ENCODE peak calls at places on chromosome 18, in seven cellular contexts. R, L, G, B, I, M and S are unnamed samples.

GRCh38 chr18:38033282-38033681 is 467.7 kb upstream of the CELF4 start:
- DNase-seq in R (no peak), L (no peak), G (no peak), B (no peak), I (no peak), M (no peak), S (no peak)

GRCh38 chr18:58851874-58852273 is 12.8 kb upstream of the ZNF532 start:
- DNase-seq in R (no peak), L (no peak), G (no peak), B (no peak), I (no peak), M (peak; percentile 73), S (no peak)

GRCh38 chr18:54192900-54193299 is 31.6 kb downstream of the MBD2 start:
- DNase-seq in R (no peak), L (no peak), G (no peak), B (no peak), I (no peak), M (no peak), S (no peak)

GRCh38 chr18:68480196-68480595 is 234.7 kb downstream of the TMX3 start:
- DNase-seq in R (no peak), L (no peak), G (no peak), B (no peak), I (no peak), M (peak; percentile 27), S (no peak)

GRCh38 chr18:24695168-24695567 is 234.7 kb downstream of the HRH4 start:
- DNase-seq in R (no peak), L (no peak), G (no peak), B (no peak), I (no peak), M (no peak), S (no peak)

GRCh38 chr18:55343396-55344073 is 244.5 kb downstream of the TCF4 start:
- DNase-seq in R (no peak), L (no peak), G (no peak), B (no peak), I (no peak), M (peak; percentile 48), S (no peak)

GRCh38 chr18:8610442-8610801 is 1.2 kb downstream of the RAB12 start:
- DNase-seq in R (no peak), L (no peak), G (peak; percentile 44), B (no peak), I (no peak), M (peak; percentile 31), S (no peak)

GRCh38 chr18:7615840-7616239 is 48.7 kb downstream of the PTPRM start:
- DNase-seq in R (no peak), L (no peak), G (no peak), B (no peak), I (no peak), M (no peak), S (no peak)

GRCh38 chr18:58321986-58322385 is 278.0 kb downstream of the NEDD4L start:
- DNase-seq in R (no peak), L (peak; percentile 67), G (peak; percentile 93), B (peak; percentile 64), I (peak; percentile 66), M (peak; percentile 80), S (peak; percentile 44)

GRCh38 chr18:79916546-79917350 is 34.7 kb downstream of the SLC66A2 start:
- DNase-seq in R (peak; percentile 41), L (peak; percentile 15), G (peak; percentile 68), B (no peak), I (peak; percentile 13), M (no peak), S (no peak)

GRCh38 chr18:2411381-2411977 is 159.8 kb downstream of the METTL4 start:
- DNase-seq in R (no peak), L (no peak), G (no peak), B (no peak), I (no peak), M (peak; percentile 87), S (peak; percentile 26)

GRCh38 chr18:34932792-34933466 is 108.3 kb upstream of the MAPRE2 start:
- DNase-seq in R (no peak), L (no peak), G (no peak), B (no peak), I (no peak), M (no peak), S (no peak)

GRCh38 chr18:11767329-11767728 is 78.3 kb downstream of the GNAL start:
- DNase-seq in R (no peak), L (no peak), G (no peak), B (no peak), I (no peak), M (no peak), S (no peak)
- H3K4me3 ChIP-seq in R (no peak overlapping the region), L (no peak overlapping the region), G (no peak overlapping the region), B (no peak overlapping the region), I (no peak overlapping the region), M (no peak overlapping the region), S (no peak overlapping the region)

GRCh38 chr18:48655460-48655859 is 116.6 kb downstream of the CTIF start:
- DNase-seq in R (no peak), L (no peak), G (no peak), B (no peak), I (no peak), M (no peak), S (no peak)
- TF ChIP-seq CTCF in R (no peak), L (no peak), G (no peak), B (no peak), I (no peak), M (no peak), S (no peak)

DNA sequence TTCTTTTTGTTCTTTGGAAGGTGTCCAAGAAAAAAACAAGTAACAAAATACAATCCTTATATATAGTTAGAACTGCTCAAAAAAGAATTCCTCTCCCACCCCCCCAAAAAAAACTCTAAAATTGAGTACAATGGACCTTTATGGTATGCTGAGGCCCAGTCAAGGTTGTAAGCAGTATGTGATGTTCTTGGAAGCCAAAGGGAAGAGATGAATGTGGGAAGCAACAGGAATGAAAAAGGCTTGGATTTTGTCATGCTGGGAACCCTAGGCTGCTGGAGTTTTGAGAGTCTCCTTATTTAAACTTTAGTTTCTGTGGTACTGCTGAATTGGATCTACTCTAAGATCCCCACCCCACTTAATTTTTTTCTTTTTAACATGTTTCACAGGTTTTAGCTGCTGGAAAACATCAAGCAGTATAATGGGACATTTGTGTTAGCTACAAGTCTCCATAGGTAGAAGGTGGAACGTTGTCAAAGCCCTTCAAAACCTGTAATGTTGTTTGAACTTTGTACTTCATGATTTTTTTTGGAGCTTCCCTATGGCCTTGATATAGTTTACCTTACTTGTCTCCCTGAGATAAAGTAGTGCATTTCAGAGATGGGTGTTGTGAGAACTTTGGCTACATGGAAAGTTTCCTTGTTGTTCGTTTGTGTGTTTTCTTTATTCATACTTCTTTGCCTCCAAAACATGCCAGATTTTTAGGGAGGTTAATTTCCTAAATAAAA is 57.7 kb downstream of the PHLPP1 start:
- DNase-seq in R (no peak), L (no peak), G (no peak), B (no peak), I (no peak), M (no peak), S (no peak)
- H3K27me3 ChIP-seq in R (no peaks in the 10 kb centered on the region), L (no peaks in the 10 kb centered on the region), G (no peaks in the 10 kb centered on the region), B (no peaks in the 10 kb centered on the region), I (no peaks in the 10 kb centered on the region), M (no peaks in the 10 kb centered on the region), S (no peaks in the 10 kb centered on the region)

DNA sequence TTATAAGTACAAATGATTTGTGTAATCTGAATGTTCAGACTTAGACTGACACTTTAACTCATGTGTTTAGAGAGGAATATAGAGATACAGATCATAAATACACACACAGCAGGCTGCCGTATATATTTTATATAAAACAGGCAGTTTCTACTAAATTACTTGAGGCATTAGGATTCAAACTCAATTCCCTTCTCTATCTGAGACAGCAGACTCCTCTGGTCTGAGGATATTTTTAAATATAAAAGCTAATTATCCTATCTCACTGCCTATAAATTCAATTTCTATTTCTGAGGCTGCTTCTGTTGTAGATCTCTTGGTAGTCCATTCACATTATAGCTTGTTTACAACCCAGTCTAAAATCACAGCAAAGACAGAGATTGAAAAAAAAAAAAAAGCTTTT is 46.9 kb downstream of the BCL2 start:
- DNase-seq in R (no peak), L (no peak), G (no peak), B (no peak), I (no peak), M (no peak), S (no peak)
- H3K4me3 ChIP-seq in R (peak overlapping the region; percentile 34), L (no peak overlapping the region), G (no peak overlapping the region), B (no peak overlapping the region), I (no peak overlapping the region), M (no peak overlapping the region), S (no peak overlapping the region)

GRCh38 chr18:63198868-63199742 is 120.5 kb downstream of the BCL2 start:
- DNase-seq in R (no peak), L (no peak), G (no peak), B (no peak), I (no peak), M (no peak), S (no peak)
- TF ChIP-seq CTCF in R (no peak), L (no peak), G (no peak), B (no peak), I (no peak), M (no peak), S (no peak)

DNA sequence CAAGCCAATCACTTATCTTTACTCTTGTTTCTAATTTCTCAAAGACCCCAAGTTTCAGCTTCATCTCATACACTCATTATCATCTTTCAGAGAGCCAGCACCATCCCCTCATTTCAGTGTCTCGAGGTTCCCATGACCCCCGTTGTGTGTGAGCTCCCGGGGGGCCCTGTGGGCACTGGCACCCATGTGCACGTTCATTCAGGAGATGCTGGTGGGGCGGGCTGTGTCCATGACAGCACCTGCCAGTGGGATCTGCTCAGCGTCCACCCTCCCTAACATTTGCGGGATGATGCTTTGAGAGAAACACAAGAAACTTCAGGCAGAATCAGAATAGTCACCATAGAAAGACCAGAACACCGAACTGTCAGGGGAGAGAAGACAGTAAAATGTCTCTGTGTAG is 120.5 kb downstream of the MBP start:
- DNase-seq in R (no peak), L (no peak), G (peak; percentile 43), B (peak; percentile 44), I (no peak), M (no peak), S (no peak)
- H3K27me3 ChIP-seq in R (no peaks in the 10 kb centered on the region), L (no peaks in the 10 kb centered on the region), G (peaks cover 19% of the 10 kb centered on the region), B (no peaks in the 10 kb centered on the region), I (no peaks in the 10 kb centered on the region), M (peaks cover 9% of the 10 kb centered on the region), S (no peaks in the 10 kb centered on the region)

DNA sequence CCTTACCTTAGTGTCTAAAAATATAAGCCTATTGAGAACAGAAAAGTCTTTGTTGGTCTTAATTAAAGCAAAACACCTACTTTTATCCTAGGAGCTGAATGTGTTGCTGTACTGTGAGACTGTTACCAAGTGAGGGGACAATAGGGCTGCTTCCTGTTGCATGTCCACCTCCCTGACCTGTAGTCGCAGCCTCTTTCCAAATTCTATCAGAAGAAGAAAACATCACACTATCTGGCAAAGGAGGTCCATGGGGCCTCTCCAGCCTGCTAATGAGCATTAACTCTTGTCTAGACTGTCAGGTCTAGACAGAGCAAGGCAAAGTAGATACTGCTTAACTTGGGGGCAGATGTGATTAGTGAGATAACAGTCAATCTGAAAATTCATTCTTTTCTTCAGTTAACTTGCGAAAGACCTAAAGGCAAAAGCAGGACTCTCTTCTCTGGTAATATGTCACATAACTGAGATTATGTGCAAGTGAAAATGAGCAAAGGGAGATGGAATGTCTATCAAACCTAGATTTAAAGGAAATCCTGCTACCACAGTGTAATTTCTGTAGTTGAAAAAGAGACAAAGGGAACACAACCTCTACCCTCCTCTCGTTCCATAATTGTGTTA is 66.9 kb downstream of the CDH20 start:
- DNase-seq in R (no peak), L (no peak), G (no peak), B (no peak), I (no peak), M (peak; percentile 22), S (no peak)
- H3K4me3 ChIP-seq in R (no peak overlapping the region), L (no peak overlapping the region), G (peak overlapping the region; percentile 0), B (no peak overlapping the region), I (no peak overlapping the region), M (no peak overlapping the region), S (no peak overlapping the region)